ENCODE peak calls at places on chromosomes 3 and 15, in four cellular contexts. One of them, this sample, is unnamed.

GRCh38 chr15:26644948-26645347 is 127.9 kb downstream of the GABRB3 start:
- DNase-seq in neural crest cell: no peak
- DNase-seq in foreskin keratinocyte: no peak
- DNase-seq in coronary artery: no peak
- DNase-seq in this sample: no peak

GRCh38 chr15:61281328-61281727 is 52.2 kb upstream of the RORA start:
- DNase-seq in foreskin keratinocyte: no peak
- DNase-seq in neural crest cell: no peak
- DNase-seq in coronary artery: no peak
- DNase-seq in this sample: no peak

GRCh38 chr15:89002281-89002761 is 85.9 kb upstream of the ABHD2 start:
- DNase-seq in coronary artery: no peak
- DNase-seq in neural crest cell: no peak
- DNase-seq in foreskin keratinocyte: no peak
- DNase-seq in this sample: no peak

GRCh38 chr15:39363761-39364586 is 216.9 kb upstream of the THBS1 start:
- DNase-seq in neural crest cell: no peak
- DNase-seq in foreskin keratinocyte: no peak
- DNase-seq in coronary artery: no peak
- DNase-seq in this sample: no peak

GRCh38 chr3:44845528-44846520 is 15.9 kb upstream of the TMEM42 start:
- DNase-seq in neural crest cell: no peak
- DNase-seq in coronary artery: no peak
- DNase-seq in foreskin keratinocyte: peak; percentile 49
- DNase-seq in this sample: no peak

GRCh38 chr3:31945738-31946052 is 35.4 kb downstream of the OSBPL10 start:
- DNase-seq in foreskin keratinocyte: no peak
- DNase-seq in neural crest cell: no peak
- DNase-seq in coronary artery: no peak
- DNase-seq in this sample: no peak

GRCh38 chr3:14535616-14536015 is 4.5 kb downstream of the GRIP2 start:
- DNase-seq in neural crest cell: no peak
- DNase-seq in foreskin keratinocyte: no peak
- DNase-seq in coronary artery: no peak
- DNase-seq in this sample: no peak

GRCh38 chr3:100697723-100698285 is 11.5 kb upstream of the TFG start:
- DNase-seq in coronary artery: no peak
- DNase-seq in foreskin keratinocyte: no peak
- DNase-seq in neural crest cell: no peak
- DNase-seq in this sample: no peak

GRCh38 chr3:42369304-42369703 is 41.1 kb downstream of the LYZL4 start:
- DNase-seq in neural crest cell: no peak
- DNase-seq in coronary artery: peak; percentile 69
- DNase-seq in foreskin keratinocyte: no peak
- DNase-seq in this sample: no peak

GRCh38 chr15:100515758-100516157 is 13.0 kb downstream of the CERS3 start:
- DNase-seq in neural crest cell: no peak
- DNase-seq in coronary artery: no peak
- DNase-seq in foreskin keratinocyte: no peak
- DNase-seq in this sample: no peak

GRCh38 chr15:22229971-22230815 is 149.9 kb downstream of the OR4M2 start:
- DNase-seq in neural crest cell: no peak
- DNase-seq in foreskin keratinocyte: no peak
- DNase-seq in coronary artery: no peak
- DNase-seq in this sample: no peak

GRCh38 chr15:78737187-78737820 is 74.0 kb downstream of the ADAMTS7 start:
- DNase-seq in neural crest cell: no peak
- DNase-seq in coronary artery: peak; percentile 43
- DNase-seq in foreskin keratinocyte: no peak
- DNase-seq in this sample: no peak
- TF ChIP-seq CTCF in neural crest cell: no peak
- TF ChIP-seq CTCF in coronary artery: no peak
- TF ChIP-seq CTCF in foreskin keratinocyte: no peak
- TF ChIP-seq CTCF in this sample: no peak

DNA sequence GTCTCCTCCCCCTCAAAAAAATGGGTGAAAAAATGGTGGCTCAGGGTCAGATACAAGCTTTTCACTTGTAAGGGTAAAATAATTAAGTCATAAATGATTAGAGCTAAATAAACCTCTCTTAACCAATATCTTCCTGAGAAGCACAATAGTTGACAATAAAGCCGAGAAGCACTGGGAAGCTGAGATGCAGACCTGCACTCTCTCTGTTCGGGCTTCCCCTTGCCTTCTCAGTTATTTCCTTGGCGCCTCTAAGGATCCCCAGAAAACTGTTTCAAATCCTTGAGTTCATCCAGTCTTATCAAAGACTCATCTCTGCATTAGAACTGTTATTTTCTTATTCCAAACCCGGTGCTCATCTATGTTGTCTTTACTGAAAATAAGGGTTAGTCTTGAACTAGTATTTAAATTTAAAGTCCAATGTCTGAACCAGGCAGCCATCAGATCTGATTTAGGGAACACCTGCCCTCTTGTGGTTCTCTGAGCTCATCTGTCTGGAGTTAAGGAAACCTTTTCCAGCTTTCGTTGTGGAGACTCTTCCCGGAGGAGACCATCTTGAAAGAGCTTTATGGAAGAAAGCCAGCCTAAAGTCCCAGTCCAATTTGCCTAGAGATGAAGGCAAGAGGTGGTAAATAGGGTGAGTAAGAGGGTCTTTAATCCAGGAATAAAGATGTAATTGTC is 256.4 kb upstream of the MCTP2 start:
- DNase-seq in coronary artery: no peak
- DNase-seq in foreskin keratinocyte: peak; percentile 10
- DNase-seq in neural crest cell: peak; percentile 20
- DNase-seq in this sample: no peak
- TF ChIP-seq CTCF in coronary artery: no peak
- TF ChIP-seq CTCF in foreskin keratinocyte: peak; percentile 79
- TF ChIP-seq CTCF in neural crest cell: peak; percentile 70
- TF ChIP-seq CTCF in this sample: peak; percentile 51

DNA sequence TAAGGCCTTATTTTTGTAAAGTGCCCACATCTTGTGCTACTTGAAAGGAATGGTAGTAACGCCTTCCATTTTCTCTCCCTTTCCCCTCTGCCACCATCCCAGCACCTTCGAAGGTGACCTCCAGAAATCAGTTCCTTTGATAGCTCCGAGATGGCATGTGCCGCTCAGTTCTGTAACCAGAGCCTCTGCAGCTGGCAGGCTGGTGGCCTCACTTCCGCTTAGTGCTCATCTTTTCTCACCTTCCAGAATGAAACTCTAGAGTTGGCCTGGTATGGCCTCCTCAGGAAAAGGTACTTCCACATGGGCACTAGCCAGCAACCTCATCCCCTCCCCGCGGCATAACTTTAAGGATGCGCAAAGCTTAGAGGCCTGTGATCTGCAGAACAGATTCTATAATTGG is 38.8 kb downstream of the ETV5 start:
- DNase-seq in neural crest cell: no peak
- DNase-seq in coronary artery: no peak
- DNase-seq in foreskin keratinocyte: no peak
- DNase-seq in this sample: no peak
- TF ChIP-seq CTCF in neural crest cell: no peak
- TF ChIP-seq CTCF in coronary artery: no peak
- TF ChIP-seq CTCF in foreskin keratinocyte: no peak
- TF ChIP-seq CTCF in this sample: no peak

GRCh38 chr15:70880781-70881180 is 11.5 kb downstream of the THAP10 start:
- DNase-seq in foreskin keratinocyte: no peak
- DNase-seq in neural crest cell: no peak
- DNase-seq in coronary artery: no peak
- DNase-seq in this sample: no peak

GRCh38 chr15:70879386-70879785 is 12.8 kb downstream of the THAP10 start:
- DNase-seq in neural crest cell: no peak
- DNase-seq in foreskin keratinocyte: no peak
- DNase-seq in coronary artery: no peak
- DNase-seq in this sample: no peak

GRCh38 chr15:70876683-70877082 is 15.6 kb downstream of the THAP10 start:
- DNase-seq in coronary artery: no peak
- DNase-seq in foreskin keratinocyte: no peak
- DNase-seq in neural crest cell: no peak
- DNase-seq in this sample: no peak

DNA sequence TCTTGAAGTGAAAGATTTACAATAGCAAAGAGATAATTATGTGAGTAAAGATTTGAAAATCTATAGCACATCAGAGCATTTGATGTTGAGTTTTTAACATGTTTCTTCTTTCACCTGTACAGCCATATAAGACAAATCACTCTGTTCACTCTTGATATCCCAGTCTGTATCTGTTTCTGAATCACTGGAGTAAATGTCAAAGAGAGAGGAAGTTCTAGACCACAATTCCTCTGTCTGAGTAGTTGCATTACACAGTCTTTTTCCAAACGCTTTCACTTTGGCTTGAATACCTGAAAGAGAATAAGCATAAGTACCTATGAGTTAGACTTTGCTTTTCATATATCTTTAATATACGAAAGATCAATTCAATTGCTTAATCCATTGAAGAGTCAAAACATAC is 9.9 kb downstream of the THAP10 start:
- DNase-seq in coronary artery: no peak
- DNase-seq in foreskin keratinocyte: no peak
- DNase-seq in neural crest cell: no peak
- DNase-seq in this sample: no peak
- TF ChIP-seq CTCF in coronary artery: no peak
- TF ChIP-seq CTCF in foreskin keratinocyte: no peak
- TF ChIP-seq CTCF in neural crest cell: no peak
- TF ChIP-seq CTCF in this sample: no peak